ENCODE peak calls at places on chromosomes 3 and 15, in ten cellular contexts. One of them, this sample, is unnamed.

GRCh38 chr15:101024111-101024695 is 105.0 kb downstream of the LRRK1 start:
- DNase-seq in cardiac fibroblast: peak
- DNase-seq in tibial artery: peak
- DNase-seq in fibroblast of mammary gland: peak
- DNase-seq in left ventricle myocardium inferior: peak
- DNase-seq in astrocyte: peak
- DNase-seq in Caco-2: no peak
- DNase-seq in ascending aorta: peak
- DNase-seq in IMR-90: peak
- DNase-seq in right atrium auricular region: peak
- DNase-seq in this sample: no peak

GRCh38 chr3:156321934-156322333 is 201.6 kb downstream of the KCNAB1 start:
- DNase-seq in tibial artery: no peak
- DNase-seq in ascending aorta: no peak
- DNase-seq in left ventricle myocardium inferior: no peak
- DNase-seq in IMR-90: no peak
- DNase-seq in astrocyte: no peak
- DNase-seq in fibroblast of mammary gland: no peak
- DNase-seq in Caco-2: no peak
- DNase-seq in right atrium auricular region: no peak
- DNase-seq in cardiac fibroblast: no peak
- DNase-seq in this sample: no peak

GRCh38 chr15:68599560-68600071 is 20.8 kb downstream of the CORO2B start:
- DNase-seq in cardiac fibroblast: peak
- DNase-seq in left ventricle myocardium inferior: peak
- DNase-seq in fibroblast of mammary gland: peak
- DNase-seq in IMR-90: peak
- DNase-seq in astrocyte: peak
- DNase-seq in right atrium auricular region: no peak
- DNase-seq in Caco-2: no peak
- DNase-seq in tibial artery: no peak
- DNase-seq in ascending aorta: no peak
- DNase-seq in this sample: peak

GRCh38 chr15:64692166-64692565 is 83.2 kb downstream of the RBPMS2 start:
- DNase-seq in fibroblast of mammary gland: no peak
- DNase-seq in IMR-90: no peak
- DNase-seq in cardiac fibroblast: no peak
- DNase-seq in tibial artery: peak
- DNase-seq in ascending aorta: no peak
- DNase-seq in Caco-2: no peak
- DNase-seq in right atrium auricular region: no peak
- DNase-seq in left ventricle myocardium inferior: no peak
- DNase-seq in astrocyte: no peak
- DNase-seq in this sample: no peak

GRCh38 chr15:66901336-66902100 is 163.9 kb upstream of the SMAD3 start:
- DNase-seq in fibroblast of mammary gland: peak
- DNase-seq in astrocyte: peak
- DNase-seq in Caco-2: no peak
- DNase-seq in ascending aorta: no peak
- DNase-seq in right atrium auricular region: no peak
- DNase-seq in IMR-90: peak
- DNase-seq in cardiac fibroblast: peak
- DNase-seq in left ventricle myocardium inferior: no peak
- DNase-seq in tibial artery: no peak
- DNase-seq in this sample: no peak

GRCh38 chr15:77825546-77825945 is 192.8 kb upstream of the LINGO1 start:
- DNase-seq in tibial artery: no peak
- DNase-seq in astrocyte: no peak
- DNase-seq in right atrium auricular region: no peak
- DNase-seq in IMR-90: no peak
- DNase-seq in left ventricle myocardium inferior: no peak
- DNase-seq in fibroblast of mammary gland: no peak
- DNase-seq in Caco-2: no peak
- DNase-seq in ascending aorta: no peak
- DNase-seq in cardiac fibroblast: no peak
- DNase-seq in this sample: no peak

GRCh38 chr3:71579934-71580318 is 3.6 kb downstream of the FOXP1 start:
- DNase-seq in IMR-90: peak
- DNase-seq in astrocyte: peak
- DNase-seq in Caco-2: peak
- DNase-seq in left ventricle myocardium inferior: no peak
- DNase-seq in cardiac fibroblast: peak
- DNase-seq in ascending aorta: no peak
- DNase-seq in right atrium auricular region: no peak
- DNase-seq in tibial artery: no peak
- DNase-seq in fibroblast of mammary gland: no peak
- DNase-seq in this sample: no peak

GRCh38 chr3:132038198-132038825 is 3.5 kb upstream of the CPNE4 start:
- DNase-seq in right atrium auricular region: no peak
- DNase-seq in tibial artery: no peak
- DNase-seq in fibroblast of mammary gland: peak
- DNase-seq in left ventricle myocardium inferior: no peak
- DNase-seq in IMR-90: peak
- DNase-seq in Caco-2: no peak
- DNase-seq in cardiac fibroblast: peak
- DNase-seq in ascending aorta: no peak
- DNase-seq in astrocyte: no peak
- DNase-seq in this sample: no peak

GRCh38 chr15:22915866-22916515 is 64.2 kb downstream of the CYFIP1 start:
- DNase-seq in left ventricle myocardium inferior: no peak
- DNase-seq in Caco-2: no peak
- DNase-seq in tibial artery: no peak
- DNase-seq in cardiac fibroblast: peak
- DNase-seq in ascending aorta: no peak
- DNase-seq in IMR-90: no peak
- DNase-seq in right atrium auricular region: no peak
- DNase-seq in fibroblast of mammary gland: no peak
- DNase-seq in astrocyte: peak
- DNase-seq in this sample: no peak

GRCh38 chr15:27878841-27879240 is 220.3 kb downstream of the OCA2 start:
- DNase-seq in astrocyte: no peak
- DNase-seq in left ventricle myocardium inferior: no peak
- DNase-seq in Caco-2: no peak
- DNase-seq in ascending aorta: no peak
- DNase-seq in tibial artery: no peak
- DNase-seq in IMR-90: no peak
- DNase-seq in fibroblast of mammary gland: no peak
- DNase-seq in cardiac fibroblast: no peak
- DNase-seq in right atrium auricular region: no peak
- DNase-seq in this sample: no peak

GRCh38 chr15:25768271-25768670 is 94.9 kb downstream of the ATP10A start:
- DNase-seq in Caco-2: no peak
- DNase-seq in ascending aorta: no peak
- DNase-seq in tibial artery: no peak
- DNase-seq in right atrium auricular region: no peak
- DNase-seq in left ventricle myocardium inferior: no peak
- DNase-seq in IMR-90: no peak
- DNase-seq in fibroblast of mammary gland: no peak
- DNase-seq in cardiac fibroblast: no peak
- DNase-seq in astrocyte: no peak
- DNase-seq in this sample: no peak

GRCh38 chr3:122694966-122695365 is 14.3 kb downstream of the PARP14 start:
- DNase-seq in astrocyte: no peak
- DNase-seq in right atrium auricular region: no peak
- DNase-seq in cardiac fibroblast: no peak
- DNase-seq in fibroblast of mammary gland: no peak
- DNase-seq in left ventricle myocardium inferior: no peak
- DNase-seq in tibial artery: no peak
- DNase-seq in Caco-2: no peak
- DNase-seq in ascending aorta: no peak
- DNase-seq in IMR-90: no peak
- DNase-seq in this sample: no peak

GRCh38 chr15:29633971-29634370 is 188.3 kb downstream of the TJP1 start:
- DNase-seq in fibroblast of mammary gland: no peak
- DNase-seq in right atrium auricular region: no peak
- DNase-seq in tibial artery: no peak
- DNase-seq in Caco-2: no peak
- DNase-seq in cardiac fibroblast: no peak
- DNase-seq in ascending aorta: no peak
- DNase-seq in astrocyte: no peak
- DNase-seq in left ventricle myocardium inferior: no peak
- DNase-seq in IMR-90: no peak
- DNase-seq in this sample: no peak

GRCh38 chr3:177960014-177960413 is 576.2 kb upstream of the KCNMB2 start:
- DNase-seq in right atrium auricular region: no peak
- DNase-seq in IMR-90: peak
- DNase-seq in cardiac fibroblast: peak
- DNase-seq in Caco-2: no peak
- DNase-seq in tibial artery: no peak
- DNase-seq in left ventricle myocardium inferior: peak
- DNase-seq in astrocyte: peak
- DNase-seq in ascending aorta: no peak
- DNase-seq in fibroblast of mammary gland: peak
- DNase-seq in this sample: no peak

GRCh38 chr3:173397161-173398110 is at the start of gene NLGN1:
- DNase-seq in left ventricle myocardium inferior: peak
- DNase-seq in tibial artery: peak
- DNase-seq in cardiac fibroblast: peak
- DNase-seq in Caco-2: no peak
- DNase-seq in ascending aorta: peak
- DNase-seq in IMR-90: peak
- DNase-seq in fibroblast of mammary gland: peak
- DNase-seq in astrocyte: peak
- DNase-seq in right atrium auricular region: peak
- DNase-seq in this sample: no peak

GRCh38 chr15:93296786-93297500 is 207.9 kb upstream of the RGMA start:
- DNase-seq in right atrium auricular region: no peak
- DNase-seq in cardiac fibroblast: no peak
- DNase-seq in ascending aorta: no peak
- DNase-seq in left ventricle myocardium inferior: no peak
- DNase-seq in tibial artery: no peak
- DNase-seq in IMR-90: no peak
- DNase-seq in Caco-2: no peak
- DNase-seq in astrocyte: no peak
- DNase-seq in fibroblast of mammary gland: no peak
- DNase-seq in this sample: no peak

GRCh38 chr15:31396881-31397560 is 70.4 kb downstream of the KLF13 start:
- DNase-seq in ascending aorta: peak
- DNase-seq in cardiac fibroblast: peak
- DNase-seq in IMR-90: peak
- DNase-seq in tibial artery: peak
- DNase-seq in astrocyte: peak
- DNase-seq in fibroblast of mammary gland: peak
- DNase-seq in left ventricle myocardium inferior: peak
- DNase-seq in Caco-2: peak
- DNase-seq in right atrium auricular region: peak
- DNase-seq in this sample: peak

DNA sequence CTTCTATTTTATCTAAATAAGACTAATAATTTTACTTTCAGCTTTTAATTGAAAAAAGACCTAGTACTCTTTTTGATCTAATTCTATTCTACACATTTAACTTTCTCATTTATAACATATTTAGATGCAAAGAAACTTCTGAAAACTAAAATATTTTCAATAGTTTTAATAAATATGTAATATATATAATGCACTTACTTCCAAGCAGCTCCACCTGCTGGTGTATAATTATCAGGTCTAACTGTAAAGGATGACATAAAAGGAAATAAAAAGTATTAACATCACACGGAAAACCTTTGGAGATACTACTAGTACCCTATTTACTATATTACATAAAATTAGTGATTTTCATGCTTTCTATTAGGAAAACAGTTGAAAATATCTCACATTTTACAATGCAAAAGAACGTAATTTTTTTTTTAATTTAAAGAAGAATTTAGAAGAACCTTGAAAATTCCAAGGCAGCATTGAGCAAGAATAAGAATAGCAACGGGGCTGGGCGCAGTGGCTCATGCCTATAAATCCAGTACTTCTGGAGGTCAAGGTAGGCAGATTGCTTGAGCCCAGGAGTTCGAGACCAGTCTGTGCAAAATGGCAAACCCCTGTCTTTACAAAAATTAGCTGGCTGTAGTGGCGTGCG is 10.2 kb downstream of the PLSCR5 start:
- DNase-seq in astrocyte: no peak
- DNase-seq in IMR-90: peak
- DNase-seq in Caco-2: no peak
- DNase-seq in right atrium auricular region: no peak
- DNase-seq in left ventricle myocardium inferior: no peak
- DNase-seq in fibroblast of mammary gland: peak
- DNase-seq in cardiac fibroblast: peak
- DNase-seq in ascending aorta: no peak
- DNase-seq in tibial artery: no peak
- DNase-seq in this sample: no peak
- TF ChIP-seq CTCF in astrocyte: peak
- TF ChIP-seq CTCF in IMR-90: peak
- TF ChIP-seq CTCF in Caco-2: peak
- TF ChIP-seq CTCF in right atrium auricular region: peak
- TF ChIP-seq CTCF in left ventricle myocardium inferior: peak
- TF ChIP-seq CTCF in fibroblast of mammary gland: peak
- TF ChIP-seq CTCF in cardiac fibroblast: peak
- TF ChIP-seq CTCF in ascending aorta: no peak
- TF ChIP-seq CTCF in tibial artery: no peak
- TF ChIP-seq CTCF in this sample: peak

GRCh38 chr3:35640736-35641135 is 1.4 kb downstream of the ARPP21 start:
- DNase-seq in right atrium auricular region: no peak
- DNase-seq in tibial artery: no peak
- DNase-seq in left ventricle myocardium inferior: no peak
- DNase-seq in ascending aorta: no peak
- DNase-seq in cardiac fibroblast: no peak
- DNase-seq in Caco-2: no peak
- DNase-seq in astrocyte: no peak
- DNase-seq in IMR-90: no peak
- DNase-seq in fibroblast of mammary gland: no peak
- DNase-seq in this sample: no peak
- H3K4me3 ChIP-seq in right atrium auricular region: no peak
- H3K4me3 ChIP-seq in tibial artery: no peak
- H3K4me3 ChIP-seq in left ventricle myocardium inferior: no peak
- H3K4me3 ChIP-seq in ascending aorta: no peak
- H3K4me3 ChIP-seq in cardiac fibroblast: no peak
- H3K4me3 ChIP-seq in Caco-2: no peak
- H3K4me3 ChIP-seq in astrocyte: no peak
- H3K4me3 ChIP-seq in IMR-90: no peak
- H3K4me3 ChIP-seq in fibroblast of mammary gland: no peak
- H3K4me3 ChIP-seq in this sample: no peak

DNA sequence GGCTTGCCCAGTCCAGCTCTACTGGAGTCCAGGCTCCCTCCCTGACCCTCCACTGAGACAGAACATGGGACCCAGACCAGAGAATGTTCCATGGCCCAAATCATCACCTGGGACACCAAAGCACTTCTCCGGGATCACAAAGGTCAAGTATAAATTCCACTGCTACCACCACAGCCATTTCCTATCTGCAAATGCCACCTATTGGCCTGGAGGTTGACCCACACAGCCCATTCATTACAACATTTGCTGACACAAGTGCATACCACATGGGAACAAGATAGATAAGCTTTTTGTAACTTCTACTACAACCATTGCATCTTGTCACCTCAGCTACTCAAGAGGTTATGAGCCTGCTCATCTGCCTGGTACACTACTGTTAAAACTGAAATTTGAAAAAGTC is 126.8 kb upstream of the NECTIN3 start:
- DNase-seq in left ventricle myocardium inferior: no peak
- DNase-seq in Caco-2: no peak
- DNase-seq in fibroblast of mammary gland: no peak
- DNase-seq in tibial artery: no peak
- DNase-seq in ascending aorta: no peak
- DNase-seq in right atrium auricular region: no peak
- DNase-seq in cardiac fibroblast: no peak
- DNase-seq in astrocyte: no peak
- DNase-seq in IMR-90: no peak
- DNase-seq in this sample: no peak
- TF ChIP-seq CTCF in left ventricle myocardium inferior: no peak
- TF ChIP-seq CTCF in Caco-2: no peak
- TF ChIP-seq CTCF in fibroblast of mammary gland: no peak
- TF ChIP-seq CTCF in tibial artery: no peak
- TF ChIP-seq CTCF in ascending aorta: no peak
- TF ChIP-seq CTCF in right atrium auricular region: no peak
- TF ChIP-seq CTCF in cardiac fibroblast: no peak
- TF ChIP-seq CTCF in astrocyte: no peak
- TF ChIP-seq CTCF in IMR-90: no peak
- TF ChIP-seq CTCF in this sample: no peak

GRCh38 chr3:112034436-112034835 is at the start of gene TMPRSS7:
- DNase-seq in tibial artery: no peak
- DNase-seq in right atrium auricular region: no peak
- DNase-seq in Caco-2: no peak
- DNase-seq in left ventricle myocardium inferior: no peak
- DNase-seq in IMR-90: no peak
- DNase-seq in cardiac fibroblast: no peak
- DNase-seq in astrocyte: no peak
- DNase-seq in fibroblast of mammary gland: no peak
- DNase-seq in ascending aorta: no peak
- DNase-seq in this sample: no peak
- H3K4me3 ChIP-seq in tibial artery: no peak
- H3K4me3 ChIP-seq in right atrium auricular region: no peak
- H3K4me3 ChIP-seq in Caco-2: no peak
- H3K4me3 ChIP-seq in left ventricle myocardium inferior: no peak
- H3K4me3 ChIP-seq in IMR-90: no peak
- H3K4me3 ChIP-seq in cardiac fibroblast: no peak
- H3K4me3 ChIP-seq in astrocyte: no peak
- H3K4me3 ChIP-seq in fibroblast of mammary gland: no peak
- H3K4me3 ChIP-seq in ascending aorta: no peak
- H3K4me3 ChIP-seq in this sample: no peak

This sample was measured in BJ.